ENCODE peak calls at places on chromosome 13, in eight cellular contexts. One of them, this sample, is unnamed.

GRCh38 chr13:104327217-104327616 is 1261.0 kb upstream of the SLC10A2 start:
- DNase-seq in dorsolateral prefrontal cortex: no peak
- DNase-seq in mesothelial cell of epicardium: no peak
- DNase-seq in uterus: no peak
- DNase-seq in CD8-positive, alpha-beta T cell: no peak
- DNase-seq in GM13977: no peak
- DNase-seq in foreskin fibroblast: no peak
- DNase-seq in GM12865: no peak
- DNase-seq in this sample: no peak

GRCh38 chr13:27274631-27275030 is 4.0 kb downstream of the RASL11A start:
- DNase-seq in dorsolateral prefrontal cortex: no peak
- DNase-seq in mesothelial cell of epicardium: no peak
- DNase-seq in uterus: no peak
- DNase-seq in CD8-positive, alpha-beta T cell: no peak
- DNase-seq in GM13977: no peak
- DNase-seq in foreskin fibroblast: no peak
- DNase-seq in GM12865: no peak
- DNase-seq in this sample: no peak

GRCh38 chr13:93296584-93296983 is 70.0 kb downstream of the GPC6 start:
- DNase-seq in dorsolateral prefrontal cortex: no peak
- DNase-seq in mesothelial cell of epicardium: no peak
- DNase-seq in uterus: no peak
- DNase-seq in CD8-positive, alpha-beta T cell: no peak
- DNase-seq in GM13977: no peak
- DNase-seq in foreskin fibroblast: no peak
- DNase-seq in GM12865: no peak
- DNase-seq in this sample: no peak

GRCh38 chr13:99617474-99618255 is 116.4 kb downstream of the TM9SF2 start:
- DNase-seq in dorsolateral prefrontal cortex: peak; percentile 54
- DNase-seq in mesothelial cell of epicardium: peak; percentile 54
- DNase-seq in uterus: no peak
- DNase-seq in CD8-positive, alpha-beta T cell: no peak
- DNase-seq in GM13977: no peak
- DNase-seq in foreskin fibroblast: peak; percentile 82
- DNase-seq in GM12865: peak; percentile 63
- DNase-seq in this sample: peak; percentile 65

GRCh38 chr13:96810104-96810503 is 184.2 kb downstream of the OXGR1 start:
- DNase-seq in dorsolateral prefrontal cortex: no peak
- DNase-seq in mesothelial cell of epicardium: no peak
- DNase-seq in uterus: no peak
- DNase-seq in CD8-positive, alpha-beta T cell: no peak
- DNase-seq in GM13977: no peak
- DNase-seq in foreskin fibroblast: no peak
- DNase-seq in GM12865: no peak
- DNase-seq in this sample: no peak

GRCh38 chr13:93218583-93218982 is 8.0 kb upstream of the GPC6 start:
- DNase-seq in dorsolateral prefrontal cortex: no peak
- DNase-seq in mesothelial cell of epicardium: no peak
- DNase-seq in uterus: no peak
- DNase-seq in CD8-positive, alpha-beta T cell: no peak
- DNase-seq in GM13977: no peak
- DNase-seq in foreskin fibroblast: peak; percentile 29
- DNase-seq in GM12865: no peak
- DNase-seq in this sample: no peak

GRCh38 chr13:48873598-48873997 is 102.1 kb upstream of the FNDC3A start:
- DNase-seq in dorsolateral prefrontal cortex: no peak
- DNase-seq in mesothelial cell of epicardium: no peak
- DNase-seq in uterus: no peak
- DNase-seq in CD8-positive, alpha-beta T cell: no peak
- DNase-seq in GM13977: no peak
- DNase-seq in foreskin fibroblast: peak; percentile 88
- DNase-seq in GM12865: no peak
- DNase-seq in this sample: no peak

GRCh38 chr13:104937881-104938280 is 1597.6 kb downstream of the EFNB2 start:
- DNase-seq in dorsolateral prefrontal cortex: no peak
- DNase-seq in mesothelial cell of epicardium: no peak
- DNase-seq in uterus: no peak
- DNase-seq in CD8-positive, alpha-beta T cell: no peak
- DNase-seq in GM13977: no peak
- DNase-seq in foreskin fibroblast: no peak
- DNase-seq in GM12865: no peak
- DNase-seq in this sample: no peak

GRCh38 chr13:47798906-47799305 is 202.2 kb downstream of the SUCLA2 start:
- DNase-seq in dorsolateral prefrontal cortex: no peak
- DNase-seq in mesothelial cell of epicardium: no peak
- DNase-seq in uterus: no peak
- DNase-seq in CD8-positive, alpha-beta T cell: no peak
- DNase-seq in GM13977: no peak
- DNase-seq in foreskin fibroblast: peak; percentile 39
- DNase-seq in GM12865: peak; percentile 6
- DNase-seq in this sample: no peak

GRCh38 chr13:111388851-111389500 is 68.5 kb downstream of the TEX29 start:
- DNase-seq in dorsolateral prefrontal cortex: peak; percentile 63
- DNase-seq in mesothelial cell of epicardium: peak; percentile 29
- DNase-seq in uterus: no peak
- DNase-seq in CD8-positive, alpha-beta T cell: no peak
- DNase-seq in GM13977: no peak
- DNase-seq in foreskin fibroblast: no peak
- DNase-seq in GM12865: no peak
- DNase-seq in this sample: no peak

GRCh38 chr13:111337206-111337605 is 16.8 kb downstream of the TEX29 start:
- DNase-seq in dorsolateral prefrontal cortex: no peak
- DNase-seq in mesothelial cell of epicardium: no peak
- DNase-seq in uterus: no peak
- DNase-seq in CD8-positive, alpha-beta T cell: no peak
- DNase-seq in GM13977: no peak
- DNase-seq in foreskin fibroblast: peak; percentile 98
- DNase-seq in GM12865: no peak
- DNase-seq in this sample: no peak

GRCh38 chr13:105894711-105895110 is 640.8 kb downstream of the EFNB2 start:
- DNase-seq in dorsolateral prefrontal cortex: no peak
- DNase-seq in mesothelial cell of epicardium: no peak
- DNase-seq in uterus: no peak
- DNase-seq in CD8-positive, alpha-beta T cell: no peak
- DNase-seq in GM13977: no peak
- DNase-seq in foreskin fibroblast: peak; percentile 8
- DNase-seq in GM12865: no peak
- DNase-seq in this sample: no peak

GRCh38 chr13:102726430-102726829 is 31.6 kb upstream of the METTL21C start:
- DNase-seq in dorsolateral prefrontal cortex: no peak
- DNase-seq in mesothelial cell of epicardium: no peak
- DNase-seq in uterus: no peak
- DNase-seq in CD8-positive, alpha-beta T cell: no peak
- DNase-seq in GM13977: no peak
- DNase-seq in foreskin fibroblast: no peak
- DNase-seq in GM12865: peak; percentile 16
- DNase-seq in this sample: no peak

GRCh38 chr13:70203661-70204229 is 95.5 kb upstream of the KLHL1 start:
- DNase-seq in dorsolateral prefrontal cortex: no peak
- DNase-seq in mesothelial cell of epicardium: no peak
- DNase-seq in uterus: no peak
- DNase-seq in CD8-positive, alpha-beta T cell: no peak
- DNase-seq in GM13977: no peak
- DNase-seq in foreskin fibroblast: peak; percentile 0
- DNase-seq in GM12865: no peak
- DNase-seq in this sample: no peak

GRCh38 chr13:73231456-73231855 is 172.7 kb downstream of the KLF5 start:
- DNase-seq in dorsolateral prefrontal cortex: no peak
- DNase-seq in mesothelial cell of epicardium: no peak
- DNase-seq in uterus: no peak
- DNase-seq in CD8-positive, alpha-beta T cell: no peak
- DNase-seq in GM13977: no peak
- DNase-seq in foreskin fibroblast: no peak
- DNase-seq in GM12865: no peak
- DNase-seq in this sample: no peak

GRCh38 chr13:73230714-73231113 is 171.9 kb downstream of the KLF5 start:
- DNase-seq in dorsolateral prefrontal cortex: no peak
- DNase-seq in mesothelial cell of epicardium: no peak
- DNase-seq in uterus: no peak
- DNase-seq in CD8-positive, alpha-beta T cell: no peak
- DNase-seq in GM13977: no peak
- DNase-seq in foreskin fibroblast: no peak
- DNase-seq in GM12865: peak; percentile 21
- DNase-seq in this sample: no peak

GRCh38 chr13:73224708-73225107 is 165.9 kb downstream of the KLF5 start:
- DNase-seq in dorsolateral prefrontal cortex: no peak
- DNase-seq in mesothelial cell of epicardium: no peak
- DNase-seq in uterus: no peak
- DNase-seq in CD8-positive, alpha-beta T cell: no peak
- DNase-seq in GM13977: no peak
- DNase-seq in foreskin fibroblast: no peak
- DNase-seq in GM12865: peak; percentile 10
- DNase-seq in this sample: no peak

GRCh38 chr13:73225983-73226382 is 167.2 kb downstream of the KLF5 start:
- DNase-seq in dorsolateral prefrontal cortex: no peak
- DNase-seq in mesothelial cell of epicardium: no peak
- DNase-seq in uterus: no peak
- DNase-seq in CD8-positive, alpha-beta T cell: no peak
- DNase-seq in GM13977: no peak
- DNase-seq in foreskin fibroblast: no peak
- DNase-seq in GM12865: no peak
- DNase-seq in this sample: no peak

DNA sequence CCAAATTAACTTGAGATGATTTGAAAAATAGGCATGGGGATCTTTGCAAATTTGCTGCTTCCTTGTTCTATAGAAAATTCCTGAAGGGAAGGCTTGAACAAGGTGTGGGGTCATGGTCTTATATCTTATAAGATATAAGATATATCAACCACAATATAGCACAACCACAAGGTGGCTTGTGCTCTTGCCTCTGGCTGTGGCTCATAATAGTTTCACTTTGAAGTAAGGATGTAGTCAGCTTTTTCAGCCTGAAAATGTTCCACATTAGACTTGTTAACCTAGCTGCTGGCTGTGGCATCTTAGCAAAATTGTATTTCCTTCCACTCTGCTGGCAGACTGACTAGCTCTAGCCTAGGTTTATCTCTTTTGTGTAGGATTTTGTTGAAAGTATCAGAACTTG is 169.7 kb downstream of the KLF5 start:
- DNase-seq in dorsolateral prefrontal cortex: no peak
- DNase-seq in mesothelial cell of epicardium: no peak
- DNase-seq in uterus: no peak
- DNase-seq in CD8-positive, alpha-beta T cell: no peak
- DNase-seq in GM13977: no peak
- DNase-seq in foreskin fibroblast: no peak
- DNase-seq in GM12865: no peak
- DNase-seq in this sample: no peak
- TF ChIP-seq CTCF in dorsolateral prefrontal cortex: no peak
- TF ChIP-seq CTCF in mesothelial cell of epicardium: no peak
- TF ChIP-seq CTCF in uterus: no peak
- TF ChIP-seq CTCF in CD8-positive, alpha-beta T cell: no peak
- TF ChIP-seq CTCF in GM13977: no peak
- TF ChIP-seq CTCF in foreskin fibroblast: peak; percentile 24
- TF ChIP-seq CTCF in GM12865: no peak
- TF ChIP-seq CTCF in this sample: no peak

GRCh38 chr13:87669379-87669978 is 1.7 kb upstream of the SLITRK5 start:
- DNase-seq in dorsolateral prefrontal cortex: no peak
- DNase-seq in mesothelial cell of epicardium: no peak
- DNase-seq in uterus: no peak
- DNase-seq in CD8-positive, alpha-beta T cell: no peak
- DNase-seq in GM13977: peak; percentile 31
- DNase-seq in foreskin fibroblast: no peak
- DNase-seq in GM12865: peak; percentile 30
- DNase-seq in this sample: no peak
- TF ChIP-seq CTCF in dorsolateral prefrontal cortex: peak; percentile 67
- TF ChIP-seq CTCF in mesothelial cell of epicardium: peak; percentile 43
- TF ChIP-seq CTCF in uterus: no peak
- TF ChIP-seq CTCF in CD8-positive, alpha-beta T cell: no peak
- TF ChIP-seq CTCF in GM13977: peak; percentile 69
- TF ChIP-seq CTCF in foreskin fibroblast: peak; percentile 50
- TF ChIP-seq CTCF in GM12865: peak; percentile 38
- TF ChIP-seq CTCF in this sample: peak; percentile 81

DNA sequence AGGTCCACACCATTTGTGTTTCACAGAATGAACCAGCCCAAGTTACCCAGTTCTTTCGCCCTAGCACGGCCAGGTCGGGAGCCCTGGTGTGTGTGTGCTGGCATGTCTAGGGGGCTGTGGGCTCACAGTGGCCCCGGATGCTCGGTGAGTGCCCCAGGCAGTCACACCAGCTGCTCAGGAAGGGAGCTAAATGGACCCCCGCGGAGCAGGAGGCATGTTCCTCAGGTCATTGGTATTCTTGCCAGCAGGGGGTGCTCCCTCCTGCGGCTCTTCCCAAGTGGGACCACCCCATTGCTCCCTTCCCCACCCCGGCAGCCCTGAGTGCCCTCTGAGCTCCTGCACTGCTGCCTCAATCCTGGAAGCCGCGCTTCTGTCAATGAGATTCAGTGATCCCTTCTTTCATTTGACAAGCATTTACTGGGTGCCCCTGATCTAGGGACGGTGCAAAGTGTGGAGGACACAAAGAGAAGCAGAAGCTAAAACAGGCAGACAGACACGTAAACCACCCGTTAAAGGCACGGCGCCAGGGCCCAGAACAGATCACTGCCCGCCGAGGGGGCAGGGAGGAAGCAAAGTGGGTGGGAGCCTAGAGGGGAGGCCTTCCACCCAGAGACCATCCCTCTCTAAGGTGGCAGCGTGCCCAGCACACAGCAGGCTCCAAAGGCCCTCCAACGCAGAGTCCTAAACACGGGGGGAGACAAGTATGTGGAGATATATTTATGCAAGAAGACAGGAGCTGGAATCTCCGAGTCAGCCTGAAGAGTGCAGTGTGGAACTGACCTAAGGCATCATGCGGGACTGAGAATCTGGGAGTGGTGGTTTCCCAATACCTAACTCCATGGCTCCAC is 5.2 kb upstream of the ADPRHL1 start:
- DNase-seq in dorsolateral prefrontal cortex: no peak
- DNase-seq in mesothelial cell of epicardium: no peak
- DNase-seq in uterus: no peak
- DNase-seq in CD8-positive, alpha-beta T cell: no peak
- DNase-seq in GM13977: no peak
- DNase-seq in foreskin fibroblast: no peak
- DNase-seq in GM12865: no peak
- DNase-seq in this sample: no peak
- TF ChIP-seq CTCF in dorsolateral prefrontal cortex: peak; percentile 45
- TF ChIP-seq CTCF in mesothelial cell of epicardium: peak; percentile 27
- TF ChIP-seq CTCF in uterus: peak; percentile 12
- TF ChIP-seq CTCF in CD8-positive, alpha-beta T cell: no peak
- TF ChIP-seq CTCF in GM13977: peak; percentile 30
- TF ChIP-seq CTCF in foreskin fibroblast: peak; percentile 39
- TF ChIP-seq CTCF in GM12865: peak; percentile 21
- TF ChIP-seq CTCF in this sample: peak; percentile 51

DNA sequence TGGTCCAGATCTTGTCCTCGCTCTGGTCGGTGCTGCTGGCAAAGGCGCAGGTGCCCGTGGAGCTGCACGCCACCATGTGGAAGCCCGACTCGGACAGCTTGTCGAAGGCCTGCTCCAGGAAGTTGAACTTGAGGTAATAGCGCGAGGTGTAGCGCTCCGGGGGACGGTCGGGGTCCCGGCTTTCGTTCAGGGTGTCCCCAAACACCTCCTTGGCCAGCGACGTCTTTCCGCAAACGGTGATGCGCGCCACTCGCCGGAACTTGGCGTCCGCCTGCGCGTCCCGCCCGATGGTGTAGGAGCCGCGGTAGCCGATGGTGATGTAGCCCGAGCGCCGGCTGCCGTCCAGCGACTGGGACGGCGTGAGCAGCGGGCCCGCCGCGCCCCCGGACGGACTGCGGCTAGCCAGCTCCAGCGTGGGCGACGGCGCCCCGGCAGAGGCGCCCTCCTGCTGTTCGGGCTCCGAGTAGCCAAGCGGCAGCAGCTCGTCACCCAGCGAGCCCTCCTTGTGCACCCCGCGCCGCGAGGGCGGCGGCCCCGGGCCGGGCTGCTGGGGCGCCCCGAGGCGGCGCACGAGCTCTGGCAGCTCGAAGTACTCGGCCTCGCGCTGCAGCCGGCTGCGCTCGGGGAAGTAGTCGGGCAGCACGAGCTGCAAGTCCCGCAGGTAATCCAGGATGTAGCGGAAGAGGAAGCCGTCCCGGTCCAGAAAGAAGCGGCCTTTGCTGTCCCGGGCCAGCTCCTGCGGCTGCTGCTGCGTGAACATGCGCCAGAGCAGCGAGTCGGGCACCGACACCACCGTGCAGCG is 801 bp downstream of the KCTD12 start:
- DNase-seq in dorsolateral prefrontal cortex: peak; percentile 64
- DNase-seq in mesothelial cell of epicardium: peak; percentile 68
- DNase-seq in uterus: peak; percentile 77
- DNase-seq in CD8-positive, alpha-beta T cell: peak; percentile 6
- DNase-seq in GM13977: peak; percentile 62
- DNase-seq in foreskin fibroblast: peak; percentile 91
- DNase-seq in GM12865: peak; percentile 86
- DNase-seq in this sample: peak; percentile 40
- TF ChIP-seq CTCF in dorsolateral prefrontal cortex: peak; percentile 25
- TF ChIP-seq CTCF in mesothelial cell of epicardium: no peak
- TF ChIP-seq CTCF in uterus: peak; percentile 32
- TF ChIP-seq CTCF in CD8-positive, alpha-beta T cell: no peak
- TF ChIP-seq CTCF in GM13977: peak; percentile 70
- TF ChIP-seq CTCF in foreskin fibroblast: peak; percentile 27
- TF ChIP-seq CTCF in GM12865: peak; percentile 36
- TF ChIP-seq CTCF in this sample: peak; percentile 29

This sample was measured in neural crest cell.